ENCODE peak calls at places on chromosomes 7 and 10, in seven cellular contexts. U, T, K, M, X, J and C are unnamed samples.

GRCh38 chr10:114163062-114163861 is 10.7 kb downstream of the CCDC186 start:
- DNase-seq in U (peak; percentile 29), T (no peak), K (no peak), M (no peak), X (no peak), J (no peak), C (no peak)

GRCh38 chr7:81484266-81484665 is 285.6 kb downstream of the HGF start:
- DNase-seq in U (peak; percentile 94), T (no peak), K (no peak), M (no peak), X (peak; percentile 4), J (no peak), C (no peak)

GRCh38 chr10:50575477-50576244 is 48.1 kb downstream of the SGMS1 start:
- DNase-seq in U (no peak), T (no peak), K (no peak), M (no peak), X (no peak), J (no peak), C (no peak)

GRCh38 chr7:140645166-140645565 is 4.6 kb upstream of the DENND2A start:
- DNase-seq in U (peak; percentile 63), T (no peak), K (no peak), M (no peak), X (no peak), J (no peak), C (peak; percentile 11)

GRCh38 chr7:25541064-25541463 is 312.8 kb upstream of the NPVF start:
- DNase-seq in U (no peak), T (no peak), K (no peak), M (no peak), X (no peak), J (no peak), C (no peak)

GRCh38 chr7:38007096-38007495 is 86.7 kb downstream of the EPDR1 start:
- DNase-seq in U (peak; percentile 18), T (no peak), K (no peak), M (no peak), X (no peak), J (no peak), C (no peak)

GRCh38 chr7:131591674-131592328 is 35.4 kb upstream of the PODXL start:
- DNase-seq in U (no peak), T (no peak), K (no peak), M (no peak), X (no peak), J (no peak), C (no peak)

GRCh38 chr7:116227678-116228239 is 17.4 kb downstream of the TES start:
- DNase-seq in U (no peak), T (no peak), K (no peak), M (no peak), X (no peak), J (no peak), C (no peak)

GRCh38 chr7:89029864-89030263 is 234.3 kb upstream of the TEX47 start:
- DNase-seq in U (no peak), T (no peak), K (no peak), M (no peak), X (no peak), J (no peak), C (no peak)

GRCh38 chr7:50687575-50688261 is 95.0 kb downstream of the GRB10 start:
- DNase-seq in U (no peak), T (no peak), K (no peak), M (no peak), X (no peak), J (no peak), C (no peak)

GRCh38 chr7:118104812-118105441 is 79.0 kb upstream of the LSM8 start:
- DNase-seq in U (peak; percentile 40), T (no peak), K (no peak), M (no peak), X (no peak), J (no peak), C (peak; percentile 4)

GRCh38 chr7:101604331-101604933 is 24.7 kb downstream of the MYL10 start:
- DNase-seq in U (no peak), T (no peak), K (no peak), M (no peak), X (no peak), J (no peak), C (no peak)

GRCh38 chr7:30180718-30181117 is 45.9 kb downstream of the MTURN start:
- DNase-seq in U (no peak), T (no peak), K (no peak), M (no peak), X (no peak), J (no peak), C (no peak)

GRCh38 chr10:72024596-72024995 is 60.4 kb downstream of the CHST3 start:
- DNase-seq in U (no peak), T (no peak), K (no peak), M (no peak), X (no peak), J (no peak), C (no peak)

GRCh38 chr7:155951554-155952158 is 139.4 kb upstream of the SHH start:
- DNase-seq in U (peak; percentile 48), T (no peak), K (no peak), M (peak; percentile 90), X (peak; percentile 97), J (no peak), C (no peak)

GRCh38 chr10:121536271-121536918 is 61.8 kb downstream of the FGFR2 start:
- DNase-seq in U (no peak), T (no peak), K (no peak), M (no peak), X (no peak), J (no peak), C (no peak)

GRCh38 chr7:123154231-123154860 is 45.4 kb downstream of the SLC13A1 start:
- DNase-seq in U (peak; percentile 83), T (peak; percentile 0), K (no peak), M (no peak), X (peak; percentile 74), J (peak; percentile 43), C (no peak)

GRCh38 chr10:28382520-28383269 is 79.8 kb upstream of the MPP7 start:
- DNase-seq in U (no peak), T (no peak), K (no peak), M (no peak), X (no peak), J (no peak), C (no peak)

DNA sequence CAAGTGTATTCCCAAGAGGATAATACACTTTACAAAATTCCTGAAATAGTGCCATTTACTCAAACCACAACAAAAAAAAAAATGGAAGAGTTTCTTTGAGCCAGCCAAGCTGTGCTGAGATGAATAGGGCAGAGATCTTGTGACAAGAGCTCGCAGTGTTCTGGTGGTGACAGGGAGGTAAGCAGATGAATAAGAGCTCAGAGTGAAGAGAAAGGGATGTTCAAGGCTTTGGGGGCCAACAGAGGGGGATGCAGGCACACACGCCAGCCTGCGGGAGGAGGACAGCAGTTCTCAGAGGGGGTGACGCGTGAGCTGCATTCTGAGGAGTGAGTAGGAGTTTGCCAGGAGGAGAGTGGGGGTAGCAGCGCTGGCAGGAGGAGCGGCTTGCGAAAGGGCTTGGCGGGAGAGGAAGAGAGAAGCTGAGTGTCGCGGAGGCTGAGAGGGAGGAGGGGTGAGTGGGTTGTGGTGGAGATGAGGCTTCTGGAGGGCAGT is 194.4 kb upstream of the IMMP2L start:
- DNase-seq in U (peak; percentile 87), T (no peak), K (no peak), M (peak; percentile 51), X (no peak), J (no peak), C (no peak)
- H3K4me3 ChIP-seq in U (no peak overlapping the region), T (no peak overlapping the region), K (no peak overlapping the region), M (no peak overlapping the region), X (no peak overlapping the region), J (no peak overlapping the region), C (no peak overlapping the region)

GRCh38 chr7:151008511-151009323 is 15.6 kb downstream of the ATG9B start:
- DNase-seq in U (peak; percentile 90), T (peak; percentile 72), K (peak; percentile 62), M (peak; percentile 82), X (peak; percentile 47), J (peak; percentile 39), C (peak; percentile 85)

GRCh38 chr7:151010307-151011096 is 13.8 kb downstream of the ATG9B start:
- DNase-seq in U (peak; percentile 85), T (peak; percentile 32), K (no peak), M (peak; percentile 48), X (no peak), J (no peak), C (no peak)

GRCh38 chr7:151010002-151010306 is 14.3 kb downstream of the ATG9B start:
- DNase-seq in U (no peak), T (no peak), K (no peak), M (peak; percentile 47), X (no peak), J (no peak), C (no peak)

GRCh38 chr7:151008143-151008510 is 16.2 kb downstream of the ATG9B start:
- DNase-seq in U (peak; percentile 90), T (peak; percentile 32), K (no peak), M (no peak), X (no peak), J (no peak), C (peak; percentile 84)

GRCh38 chr7:151009340-151010001 is 14.8 kb downstream of the ATG9B start:
- DNase-seq in U (no peak), T (no peak), K (no peak), M (no peak), X (peak; percentile 43), J (no peak), C (no peak)
- H3K4me1 ChIP-seq in U (peaks cover 17% of the 10 kb centered on the region), T (peaks cover 75% of the 10 kb centered on the region), K (peaks cover 56% of the 10 kb centered on the region), M (no peaks in the 10 kb centered on the region), X (peaks cover 88% of the 10 kb centered on the region), J (peaks cover 6% of the 10 kb centered on the region), C (peaks cover 74% of the 10 kb centered on the region)

GRCh38 chr7:77734590-77735421 is 38.5 kb downstream of the RSBN1L start:
- DNase-seq in U (no peak), T (no peak), K (no peak), M (peak; percentile 63), X (no peak), J (no peak), C (no peak)
- H3K36me3 ChIP-seq in U (no peaks in the 10 kb centered on the region), T (peaks cover 6% of the 10 kb centered on the region), K (peaks cover 10% of the 10 kb centered on the region), M (no peaks in the 10 kb centered on the region), X (no peaks in the 10 kb centered on the region), J (no peaks in the 10 kb centered on the region), C (peaks cover 22% of the 10 kb centered on the region)

DNA sequence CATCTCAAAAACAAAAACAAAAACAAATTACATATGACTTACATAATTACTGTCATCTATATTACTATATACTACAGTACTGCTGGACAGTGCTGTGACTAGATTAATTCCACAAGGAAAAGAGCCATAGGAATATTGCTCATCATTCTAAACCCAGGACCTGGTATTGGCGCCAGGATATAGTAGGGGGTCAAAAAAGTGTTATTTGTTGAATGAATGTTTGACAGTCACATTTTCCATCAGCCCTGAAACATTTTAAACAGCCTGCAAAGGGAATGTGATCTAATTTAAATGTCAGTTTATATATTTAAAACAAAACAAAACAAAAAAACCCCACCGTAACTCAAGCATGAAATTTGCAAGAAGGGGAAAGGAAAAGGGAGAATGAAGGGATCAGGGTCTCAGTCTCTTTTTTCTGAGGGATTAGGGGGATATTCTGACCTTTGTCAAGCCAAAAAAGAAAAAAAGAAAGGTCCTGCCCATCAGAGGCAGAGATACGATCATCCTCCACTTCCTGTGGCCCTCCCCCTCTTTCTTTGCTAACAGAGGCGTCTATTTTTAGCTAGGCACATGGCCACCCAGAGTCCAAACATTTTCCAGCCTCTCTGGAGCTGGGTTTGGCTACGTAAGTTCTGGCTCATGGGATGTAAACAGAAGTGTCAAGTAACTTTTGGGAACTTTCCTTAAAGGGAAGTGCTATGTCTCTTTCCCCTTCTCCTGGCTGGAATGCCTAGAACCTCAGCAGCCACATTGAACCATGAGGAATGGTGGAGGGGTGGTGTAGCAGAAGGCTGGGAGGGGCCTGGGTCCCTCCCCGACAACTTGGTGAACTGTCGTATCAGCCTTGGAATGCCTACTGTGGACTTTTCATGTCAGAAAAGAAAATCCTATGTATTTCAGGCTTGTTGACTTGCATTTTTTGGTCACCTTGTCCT is 44.6 kb upstream of the DLG5 start:
- DNase-seq in U (peak; percentile 95), T (no peak), K (no peak), M (no peak), X (peak; percentile 92), J (no peak), C (peak; percentile 39)
- H3K4me3 ChIP-seq in U (no peak overlapping the region), T (no peak overlapping the region), K (no peak overlapping the region), M (no peak overlapping the region), X (no peak overlapping the region), J (no peak overlapping the region), C (no peak overlapping the region)

GRCh38 chr7:73895626-73896025 is 34.7 kb downstream of the TMEM270 start:
- DNase-seq in U (no peak), T (no peak), K (no peak), M (no peak), X (no peak), J (no peak), C (no peak)
- H3K4me1 ChIP-seq in U (no peaks in the 10 kb centered on the region), T (no peaks in the 10 kb centered on the region), K (no peaks in the 10 kb centered on the region), M (no peaks in the 10 kb centered on the region), X (no peaks in the 10 kb centered on the region), J (no peaks in the 10 kb centered on the region), C (no peaks in the 10 kb centered on the region)